ENCODE peak calls at places on chromosomes 1 and 21, in ten cellular contexts. One of them, this sample, is unnamed.

GRCh38 chr21:25515484-25516405 is 91.5 kb downstream of the MRPL39 start:
- DNase-seq in BJ: no peak
- DNase-seq in SK-N-SH: no peak
- DNase-seq in heart left ventricle: no peak
- DNase-seq in nephron progenitor cell: no peak
- DNase-seq in ovary: no peak
- DNase-seq in Peyer's patch: no peak
- DNase-seq in A549: no peak
- DNase-seq in neural progenitor cell: no peak
- DNase-seq in epithelial cell of esophagus: no peak
- DNase-seq in this sample: no peak

GRCh38 chr1:184755226-184756065 is 788 bp upstream of the EDEM3 start:
- DNase-seq in ovary: no peak
- DNase-seq in A549: peak; percentile 7
- DNase-seq in nephron progenitor cell: no peak
- DNase-seq in BJ: no peak
- DNase-seq in neural progenitor cell: peak; percentile 24
- DNase-seq in Peyer's patch: no peak
- DNase-seq in heart left ventricle: no peak
- DNase-seq in epithelial cell of esophagus: peak; percentile 52
- DNase-seq in SK-N-SH: peak; percentile 16
- DNase-seq in this sample: no peak

GRCh38 chr1:108691128-108691885 is 803 bp upstream of the PRPF38B start:
- DNase-seq in Peyer's patch: no peak
- DNase-seq in A549: no peak
- DNase-seq in heart left ventricle: no peak
- DNase-seq in BJ: no peak
- DNase-seq in nephron progenitor cell: no peak
- DNase-seq in epithelial cell of esophagus: no peak
- DNase-seq in SK-N-SH: no peak
- DNase-seq in ovary: no peak
- DNase-seq in neural progenitor cell: peak; percentile 50
- DNase-seq in this sample: no peak

GRCh38 chr1:245418029-245418428 is 263.2 kb downstream of the KIF26B start:
- DNase-seq in epithelial cell of esophagus: no peak
- DNase-seq in ovary: no peak
- DNase-seq in A549: no peak
- DNase-seq in Peyer's patch: no peak
- DNase-seq in SK-N-SH: no peak
- DNase-seq in neural progenitor cell: peak; percentile 24
- DNase-seq in BJ: no peak
- DNase-seq in nephron progenitor cell: peak; percentile 27
- DNase-seq in heart left ventricle: no peak
- DNase-seq in this sample: no peak

GRCh38 chr21:36254106-36254941 is 65.7 kb upstream of the MORC3 start:
- DNase-seq in nephron progenitor cell: no peak
- DNase-seq in ovary: no peak
- DNase-seq in A549: no peak
- DNase-seq in heart left ventricle: no peak
- DNase-seq in BJ: no peak
- DNase-seq in neural progenitor cell: peak; percentile 50
- DNase-seq in SK-N-SH: no peak
- DNase-seq in Peyer's patch: no peak
- DNase-seq in epithelial cell of esophagus: no peak
- DNase-seq in this sample: no peak

GRCh38 chr21:16258834-16259611 is 529.2 kb downstream of the USP25 start:
- DNase-seq in A549: no peak
- DNase-seq in neural progenitor cell: no peak
- DNase-seq in epithelial cell of esophagus: peak; percentile 9
- DNase-seq in SK-N-SH: no peak
- DNase-seq in ovary: no peak
- DNase-seq in heart left ventricle: no peak
- DNase-seq in BJ: no peak
- DNase-seq in Peyer's patch: no peak
- DNase-seq in nephron progenitor cell: no peak
- DNase-seq in this sample: no peak

GRCh38 chr21:44449473-44450363 is 5.6 kb upstream of the LRRC3 start:
- DNase-seq in BJ: no peak
- DNase-seq in epithelial cell of esophagus: no peak
- DNase-seq in nephron progenitor cell: peak; percentile 6
- DNase-seq in heart left ventricle: no peak
- DNase-seq in Peyer's patch: no peak
- DNase-seq in SK-N-SH: peak; percentile 91
- DNase-seq in ovary: no peak
- DNase-seq in neural progenitor cell: no peak
- DNase-seq in A549: no peak
- DNase-seq in this sample: no peak

GRCh38 chr21:45670731-45671130 is 27.2 kb downstream of the PCBP3 start:
- DNase-seq in ovary: no peak
- DNase-seq in Peyer's patch: no peak
- DNase-seq in SK-N-SH: no peak
- DNase-seq in A549: no peak
- DNase-seq in nephron progenitor cell: no peak
- DNase-seq in heart left ventricle: no peak
- DNase-seq in epithelial cell of esophagus: no peak
- DNase-seq in neural progenitor cell: no peak
- DNase-seq in BJ: no peak
- DNase-seq in this sample: no peak

GRCh38 chr1:244029137-244029536 is 21.9 kb upstream of the ZBTB18 start:
- DNase-seq in nephron progenitor cell: no peak
- DNase-seq in heart left ventricle: no peak
- DNase-seq in A549: no peak
- DNase-seq in BJ: no peak
- DNase-seq in Peyer's patch: no peak
- DNase-seq in ovary: no peak
- DNase-seq in epithelial cell of esophagus: no peak
- DNase-seq in neural progenitor cell: no peak
- DNase-seq in SK-N-SH: no peak
- DNase-seq in this sample: no peak

GRCh38 chr1:223001653-223002634 is 141.1 kb downstream of the TLR5 start:
- DNase-seq in ovary: no peak
- DNase-seq in SK-N-SH: no peak
- DNase-seq in A549: no peak
- DNase-seq in nephron progenitor cell: no peak
- DNase-seq in heart left ventricle: no peak
- DNase-seq in neural progenitor cell: no peak
- DNase-seq in epithelial cell of esophagus: peak; percentile 41
- DNase-seq in Peyer's patch: no peak
- DNase-seq in BJ: no peak
- DNase-seq in this sample: no peak
- TF ChIP-seq CTCF in ovary: no peak
- TF ChIP-seq CTCF in SK-N-SH: peak; percentile 51
- TF ChIP-seq CTCF in A549: peak; percentile 16
- TF ChIP-seq CTCF in nephron progenitor cell: no peak
- TF ChIP-seq CTCF in heart left ventricle: no peak
- TF ChIP-seq CTCF in neural progenitor cell: peak; percentile 25
- TF ChIP-seq CTCF in epithelial cell of esophagus: no peak
- TF ChIP-seq CTCF in Peyer's patch: peak; percentile 13
- TF ChIP-seq CTCF in BJ: no peak
- TF ChIP-seq CTCF in this sample: no peak

DNA sequence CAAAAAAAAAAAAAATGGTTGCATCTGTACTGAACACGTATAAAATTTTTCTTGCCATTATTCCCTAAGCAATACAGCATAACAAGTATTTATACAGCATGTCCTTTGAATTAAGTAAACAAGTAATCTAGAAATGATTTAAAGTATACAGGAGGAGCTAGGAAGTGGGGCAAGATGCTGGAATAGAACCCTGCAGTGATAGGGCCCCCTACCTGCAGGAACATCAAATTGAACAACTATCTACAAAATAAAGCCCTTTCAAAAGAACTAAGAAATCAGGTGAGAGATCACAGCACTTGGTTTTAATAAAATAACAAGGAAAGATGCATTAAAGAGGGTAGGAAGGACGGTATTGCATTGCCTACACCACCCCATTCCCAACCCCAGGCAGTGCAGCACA is 10.9 kb downstream of the TSHB start:
- DNase-seq in epithelial cell of esophagus: peak; percentile 24
- DNase-seq in ovary: no peak
- DNase-seq in Peyer's patch: no peak
- DNase-seq in SK-N-SH: no peak
- DNase-seq in neural progenitor cell: no peak
- DNase-seq in nephron progenitor cell: no peak
- DNase-seq in BJ: no peak
- DNase-seq in A549: no peak
- DNase-seq in heart left ventricle: no peak
- DNase-seq in this sample: no peak
- TF ChIP-seq CTCF in epithelial cell of esophagus: peak; percentile 17
- TF ChIP-seq CTCF in ovary: no peak
- TF ChIP-seq CTCF in Peyer's patch: no peak
- TF ChIP-seq CTCF in SK-N-SH: no peak
- TF ChIP-seq CTCF in neural progenitor cell: peak; percentile 28
- TF ChIP-seq CTCF in nephron progenitor cell: no peak
- TF ChIP-seq CTCF in BJ: no peak
- TF ChIP-seq CTCF in A549: no peak
- TF ChIP-seq CTCF in heart left ventricle: no peak
- TF ChIP-seq CTCF in this sample: no peak

DNA sequence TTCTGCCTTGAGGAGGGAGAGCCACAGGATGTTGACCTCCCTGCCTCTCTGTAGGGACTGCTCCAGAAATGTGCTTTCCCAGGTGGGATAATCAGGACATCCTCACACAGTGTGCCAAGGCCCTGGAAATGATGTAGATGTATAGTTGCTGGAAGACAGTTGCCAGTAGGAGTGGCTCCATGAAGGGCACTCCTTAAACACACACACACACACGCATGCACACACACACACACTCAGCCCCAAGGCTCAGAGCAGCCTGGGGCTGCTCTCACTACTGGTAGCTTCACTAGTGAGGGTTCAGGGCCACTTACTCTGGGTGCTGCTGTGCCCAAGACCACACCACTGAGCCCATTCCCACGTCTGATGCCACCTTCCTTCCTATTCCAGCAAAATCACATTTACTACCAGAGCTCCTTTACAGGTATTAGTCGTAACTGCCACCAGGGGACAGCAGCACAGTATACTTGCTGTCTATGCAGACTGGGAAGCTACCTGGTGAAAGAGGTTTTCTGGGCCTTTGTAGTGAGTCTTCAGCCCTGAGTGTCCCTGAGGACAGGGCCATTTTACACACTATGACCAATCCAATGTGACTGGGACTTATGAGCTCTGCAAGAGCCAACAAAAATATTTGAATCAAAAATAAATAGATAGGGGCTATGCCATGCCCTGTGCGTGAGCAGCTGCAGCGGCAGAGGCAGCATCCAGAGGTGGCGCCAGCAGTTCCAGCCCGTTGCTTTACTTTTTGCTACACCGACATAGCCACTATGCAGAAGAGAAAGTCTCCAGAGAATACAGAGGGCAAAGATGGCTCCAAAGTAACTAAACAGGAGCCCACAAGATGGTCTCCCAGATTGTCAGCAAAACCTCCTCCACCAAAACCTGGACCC is 15.0 kb downstream of the CRNN start:
- DNase-seq in neural progenitor cell: no peak
- DNase-seq in heart left ventricle: no peak
- DNase-seq in BJ: no peak
- DNase-seq in A549: peak; percentile 44
- DNase-seq in ovary: no peak
- DNase-seq in Peyer's patch: no peak
- DNase-seq in nephron progenitor cell: no peak
- DNase-seq in SK-N-SH: no peak
- DNase-seq in epithelial cell of esophagus: peak; percentile 76
- DNase-seq in this sample: no peak
- TF ChIP-seq CTCF in neural progenitor cell: no peak
- TF ChIP-seq CTCF in heart left ventricle: no peak
- TF ChIP-seq CTCF in BJ: peak; percentile 42
- TF ChIP-seq CTCF in A549: peak; percentile 61
- TF ChIP-seq CTCF in ovary: no peak
- TF ChIP-seq CTCF in Peyer's patch: peak; percentile 29
- TF ChIP-seq CTCF in nephron progenitor cell: no peak
- TF ChIP-seq CTCF in SK-N-SH: peak; percentile 54
- TF ChIP-seq CTCF in epithelial cell of esophagus: peak; percentile 95
- TF ChIP-seq CTCF in this sample: no peak

GRCh38 chr1:91511386-91511785 is 10.7 kb downstream of the CDC7 start:
- DNase-seq in BJ: no peak
- DNase-seq in SK-N-SH: no peak
- DNase-seq in neural progenitor cell: peak; percentile 54
- DNase-seq in ovary: no peak
- DNase-seq in A549: peak; percentile 9
- DNase-seq in nephron progenitor cell: no peak
- DNase-seq in heart left ventricle: no peak
- DNase-seq in epithelial cell of esophagus: peak; percentile 49
- DNase-seq in Peyer's patch: no peak
- DNase-seq in this sample: no peak
- TF ChIP-seq CTCF in BJ: peak; percentile 64
- TF ChIP-seq CTCF in SK-N-SH: peak; percentile 82
- TF ChIP-seq CTCF in neural progenitor cell: peak; percentile 72
- TF ChIP-seq CTCF in ovary: peak; percentile 52
- TF ChIP-seq CTCF in A549: peak; percentile 68
- TF ChIP-seq CTCF in nephron progenitor cell: peak; percentile 58
- TF ChIP-seq CTCF in heart left ventricle: peak; percentile 53
- TF ChIP-seq CTCF in epithelial cell of esophagus: peak; percentile 56
- TF ChIP-seq CTCF in Peyer's patch: peak; percentile 68
- TF ChIP-seq CTCF in this sample: peak; percentile 82

GRCh38 chr1:155116113-155116764 is 11.4 kb upstream of the EFNA1 start:
- DNase-seq in A549: no peak
- DNase-seq in BJ: no peak
- DNase-seq in ovary: no peak
- DNase-seq in neural progenitor cell: no peak
- DNase-seq in epithelial cell of esophagus: no peak
- DNase-seq in Peyer's patch: no peak
- DNase-seq in SK-N-SH: no peak
- DNase-seq in heart left ventricle: no peak
- DNase-seq in nephron progenitor cell: no peak
- DNase-seq in this sample: no peak
- TF ChIP-seq CTCF in A549: no peak
- TF ChIP-seq CTCF in BJ: no peak
- TF ChIP-seq CTCF in ovary: no peak
- TF ChIP-seq CTCF in neural progenitor cell: no peak
- TF ChIP-seq CTCF in epithelial cell of esophagus: no peak
- TF ChIP-seq CTCF in Peyer's patch: no peak
- TF ChIP-seq CTCF in SK-N-SH: no peak
- TF ChIP-seq CTCF in heart left ventricle: no peak
- TF ChIP-seq CTCF in nephron progenitor cell: no peak
- TF ChIP-seq CTCF in this sample: no peak

GRCh38 chr1:19495816-19496528 is 10.6 kb upstream of the CAPZB start:
- DNase-seq in SK-N-SH: no peak
- DNase-seq in neural progenitor cell: no peak
- DNase-seq in A549: no peak
- DNase-seq in ovary: no peak
- DNase-seq in Peyer's patch: no peak
- DNase-seq in nephron progenitor cell: no peak
- DNase-seq in heart left ventricle: no peak
- DNase-seq in epithelial cell of esophagus: no peak
- DNase-seq in BJ: no peak
- DNase-seq in this sample: no peak
- TF ChIP-seq CTCF in SK-N-SH: no peak
- TF ChIP-seq CTCF in neural progenitor cell: no peak
- TF ChIP-seq CTCF in A549: no peak
- TF ChIP-seq CTCF in ovary: no peak
- TF ChIP-seq CTCF in Peyer's patch: no peak
- TF ChIP-seq CTCF in nephron progenitor cell: no peak
- TF ChIP-seq CTCF in heart left ventricle: no peak
- TF ChIP-seq CTCF in epithelial cell of esophagus: no peak
- TF ChIP-seq CTCF in BJ: peak; percentile 14
- TF ChIP-seq CTCF in this sample: no peak

DNA sequence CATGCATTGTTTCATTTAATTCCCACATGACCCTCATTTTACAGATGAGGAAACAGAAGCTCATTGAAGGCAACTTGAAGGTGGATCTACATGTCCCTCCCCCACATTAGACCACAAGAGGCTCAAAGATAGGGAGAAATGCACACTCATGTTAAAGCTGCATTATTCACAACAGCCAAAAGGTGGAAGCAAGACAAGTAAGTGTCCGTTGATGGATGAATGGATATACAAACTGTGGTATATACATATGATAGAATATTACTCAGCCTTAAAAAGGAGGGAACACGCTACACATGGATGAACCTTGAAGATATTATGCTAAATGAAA is 149.7 kb upstream of the JUN start:
- DNase-seq in SK-N-SH: no peak
- DNase-seq in ovary: no peak
- DNase-seq in nephron progenitor cell: no peak
- DNase-seq in neural progenitor cell: no peak
- DNase-seq in A549: no peak
- DNase-seq in BJ: no peak
- DNase-seq in epithelial cell of esophagus: peak; percentile 41
- DNase-seq in Peyer's patch: no peak
- DNase-seq in heart left ventricle: no peak
- DNase-seq in this sample: no peak
- TF ChIP-seq CTCF in SK-N-SH: peak; percentile 7
- TF ChIP-seq CTCF in ovary: no peak
- TF ChIP-seq CTCF in nephron progenitor cell: no peak
- TF ChIP-seq CTCF in neural progenitor cell: no peak
- TF ChIP-seq CTCF in A549: no peak
- TF ChIP-seq CTCF in BJ: no peak
- TF ChIP-seq CTCF in epithelial cell of esophagus: no peak
- TF ChIP-seq CTCF in Peyer's patch: peak; percentile 43
- TF ChIP-seq CTCF in heart left ventricle: no peak
- TF ChIP-seq CTCF in this sample: no peak